ENCODE peak calls at places on chromosomes 16 and 17, in four cellular contexts. G is heart right ventricle, V is fibroblast of mammary gland, B is Panc1. D is an unnamed sample.
A peak's percentile ranks its signal among the peaks of the same experiment; 100 is the strongest.

GRCh38 chr17:7007143-7007542 is 5.3 kb upstream of the RNASEK start:
- DNase-seq in G (no peak), V (no peak), B (no peak), D (no peak)

GRCh38 chr17:13589658-13590057 is 12.1 kb downstream of the HS3ST3A1 start:
- DNase-seq in G (no peak), V (no peak), B (no peak), D (no peak)

GRCh38 chr16:58367252-58367651 is 25.0 kb upstream of the GINS3 start:
- DNase-seq in G (no peak), V (no peak), B (no peak), D (no peak)

GRCh38 chr16:79089735-79090284 is 510.7 kb downstream of the MAF start:
- DNase-seq in G (peak; percentile 21), V (peak; percentile 15), B (no peak), D (no peak)

GRCh38 chr17:53630115-53630514 is 192.6 kb upstream of the KIF2B start:
- DNase-seq in G (no peak), V (no peak), B (no peak), D (no peak)

GRCh38 chr16:56664506-56664905 is 3.4 kb downstream of the MT1G start:
- DNase-seq in G (no peak), V (no peak), B (no peak), D (no peak)

GRCh38 chr17:8150194-8151119 is 1.7 kb downstream of the PER1 start:
- DNase-seq in G (peak; percentile 25), V (no peak), B (no peak), D (no peak)

GRCh38 chr17:81921996-81922565 is 4.1 kb upstream of the SIRT7 start:
- DNase-seq in G (no peak), V (no peak), B (no peak), D (no peak)

GRCh38 chr17:72381597-72382397 is 261.0 kb downstream of the SOX9 start:
- DNase-seq in G (no peak), V (no peak), B (no peak), D (no peak)

GRCh38 chr16:61195006-61195405 is 841.2 kb downstream of the CDH8 start:
- DNase-seq in G (no peak), V (no peak), B (no peak), D (no peak)

GRCh38 chr16:86294535-86294934 is 215.8 kb upstream of the FOXF1 start:
- DNase-seq in G (no peak), V (no peak), B (no peak), D (no peak)

GRCh38 chr17:76384987-76385891 is 830 bp downstream of the SPHK1 start:
- DNase-seq in G (peak; percentile 45), V (peak; percentile 90), B (no peak), D (no peak)

GRCh38 chr17:61414141-61414935 is 14.7 kb downstream of the TBX2 start:
- DNase-seq in G (peak; percentile 13), V (no peak), B (no peak), D (no peak)

GRCh38 chr17:57463103-57463885 is 207.0 kb downstream of the MSI2 start:
- DNase-seq in G (no peak), V (peak; percentile 74), B (no peak), D (no peak)

GRCh38 chr16:72530434-72530833 is 358.5 kb upstream of the PMFBP1 start:
- DNase-seq in G (no peak), V (peak; percentile 85), B (no peak), D (peak; percentile 86)

GRCh38 chr16:14193316-14193871 is 122.3 kb downstream of the MRTFB start:
- DNase-seq in G (no peak), V (no peak), B (no peak), D (no peak)

GRCh38 chr16:28513484-28514181 is 7.0 kb upstream of the IL27 start:
- DNase-seq in G (no peak), V (no peak), B (no peak), D (no peak)

GRCh38 chr17:7262192-7263070 is at the start of gene CLDN7:
- DNase-seq in G (no peak), V (no peak), B (no peak), D (no peak)

GRCh38 chr17:39769974-39770587 is 32.3 kb downstream of the GRB7 start:
- DNase-seq in G (no peak), V (peak; percentile 39), B (peak; percentile 13), D (no peak)

GRCh38 chr17:79938696-79939435 is 96.8 kb downstream of the TBC1D16 start:
- DNase-seq in G (no peak), V (no peak), B (no peak), D (no peak)

GRCh38 chr16:85102106-85102630 is 10.1 kb downstream of the CIBAR2 start:
- DNase-seq in G (no peak), V (no peak), B (no peak), D (no peak)

GRCh38 chr17:19341641-19342610 is 20.6 kb downstream of the B9D1 start:
- DNase-seq in G (no peak), V (no peak), B (no peak), D (no peak)

GRCh38 chr16:64489449-64489848 is 632.4 kb downstream of the CDH11 start:
- DNase-seq in G (no peak), V (no peak), B (no peak), D (no peak)

GRCh38 chr16:12532871-12533610 is 270.6 kb downstream of the CPPED1 start:
- DNase-seq in G (no peak), V (no peak), B (no peak), D (no peak)

GRCh38 chr17:45029096-45029495 is 22.3 kb downstream of the DCAKD start:
- DNase-seq in G (no peak), V (no peak), B (no peak), D (no peak)

GRCh38 chr16:88419790-88420189 is 33.3 kb upstream of the ZFPM1 start:
- DNase-seq in G (no peak), V (no peak), B (no peak), D (no peak)